ENCODE peak calls at places on chromosomes 1 and 21, in ten cellular contexts. L is lower lobe of right lung, B is uterus, N is aorta, D is left ventricle myocardium inferior, R is adipocyte, J is psoas muscle, W is Panc1, H is heart left ventricle, K is IMR-90. U is an unnamed sample.

GRCh38 chr1:32400876-32401631 is 6.8 kb upstream of the BSDC1 start:
- DNase-seq in L (peak; percentile 87), B (peak; percentile 88), N (peak; percentile 94), D (peak; percentile 83), R (peak; percentile 96), J (peak; percentile 86), W (no peak), H (peak; percentile 82), K (peak; percentile 84), U (peak; percentile 91)

GRCh38 chr1:185541861-185542260 is 192.3 kb upstream of the HMCN1 start:
- DNase-seq in L (no peak), B (no peak), N (no peak), D (no peak), R (peak; percentile 82), J (no peak), W (no peak), H (no peak), K (peak; percentile 65), U (no peak)

GRCh38 chr1:151165281-151165737 is 393 bp downstream of the LYSMD1 start:
- DNase-seq in L (no peak), B (peak; percentile 71), N (peak; percentile 71), D (peak; percentile 57), R (peak; percentile 79), J (peak; percentile 52), W (no peak), H (peak; percentile 59), K (peak; percentile 49), U (peak; percentile 53)

GRCh38 chr1:27686223-27686990 is 14.4 kb upstream of the IFI6 start:
- DNase-seq in L (peak; percentile 55), B (no peak), N (no peak), D (no peak), R (no peak), J (no peak), W (no peak), H (no peak), K (no peak), U (peak; percentile 43)

GRCh38 chr1:234154320-234155251 is 218.7 kb upstream of the COA6 start:
- DNase-seq in L (no peak), B (no peak), N (no peak), D (no peak), R (peak; percentile 85), J (no peak), W (peak; percentile 54), H (no peak), K (peak; percentile 73), U (no peak)

GRCh38 chr21:14466715-14467114 is 79.4 kb downstream of the SAMSN1 start:
- DNase-seq in L (no peak), B (no peak), N (no peak), D (no peak), R (no peak), J (no peak), W (no peak), H (no peak), K (no peak), U (no peak)

GRCh38 chr1:63935553-63935952 is 161.7 kb downstream of the ROR1 start:
- DNase-seq in L (no peak), B (no peak), N (no peak), D (no peak), R (no peak), J (no peak), W (no peak), H (no peak), K (no peak), U (no peak)

GRCh38 chr1:26771643-26772321 is 16.0 kb upstream of the PIGV start:
- DNase-seq in L (no peak), B (peak; percentile 60), N (peak; percentile 72), D (no peak), R (peak; percentile 86), J (no peak), W (peak; percentile 64), H (no peak), K (peak; percentile 99), U (peak; percentile 68)

GRCh38 chr1:27418326-27418761 is 25.9 kb downstream of the GPR3 start:
- DNase-seq in L (peak; percentile 62), B (peak; percentile 87), N (peak; percentile 86), D (peak; percentile 66), R (peak; percentile 88), J (peak; percentile 75), W (no peak), H (peak; percentile 69), K (peak; percentile 96), U (peak; percentile 81)

GRCh38 chr1:43699281-43699680 is 8.1 kb upstream of the ST3GAL3 start:
- DNase-seq in L (no peak), B (no peak), N (no peak), D (no peak), R (no peak), J (no peak), W (no peak), H (no peak), K (no peak), U (no peak)

GRCh38 chr1:64209221-64209620 is 5.8 kb downstream of the UBE2U start:
- DNase-seq in L (no peak), B (no peak), N (no peak), D (no peak), R (peak; percentile 31), J (no peak), W (no peak), H (no peak), K (no peak), U (no peak)

GRCh38 chr1:27327964-27328363 is 6.0 kb downstream of the TMEM222 start:
- DNase-seq in L (no peak), B (no peak), N (no peak), D (no peak), R (no peak), J (no peak), W (no peak), H (no peak), K (no peak), U (no peak)

GRCh38 chr21:45640888-45641479 is 2.5 kb upstream of the PCBP3 start:
- DNase-seq in L (no peak), B (no peak), N (no peak), D (no peak), R (no peak), J (no peak), W (no peak), H (no peak), K (peak; percentile 18), U (no peak)

GRCh38 chr1:56452027-56453011 is 127.0 kb downstream of the PLPP3 start:
- DNase-seq in L (no peak), B (peak; percentile 63), N (no peak), D (no peak), R (no peak), J (no peak), W (no peak), H (no peak), K (no peak), U (no peak)

GRCh38 chr1:179548666-179549367 is 26.9 kb downstream of the NPHS2 start:
- DNase-seq in L (no peak), B (no peak), N (no peak), D (no peak), R (no peak), J (no peak), W (no peak), H (no peak), K (no peak), U (no peak)

GRCh38 chr1:67889940-67890567 is 56.8 kb upstream of the GNG12 start:
- DNase-seq in L (no peak), B (no peak), N (no peak), D (no peak), R (peak; percentile 82), J (no peak), W (peak; percentile 64), H (no peak), K (peak; percentile 93), U (peak; percentile 43)

GRCh38 chr1:224053456-224053855 is 60.5 kb upstream of the FBXO28 start:
- DNase-seq in L (no peak), B (no peak), N (no peak), D (no peak), R (no peak), J (no peak), W (no peak), H (no peak), K (no peak), U (no peak)

GRCh38 chr1:150178543-150178942 is 28.8 kb downstream of the PLEKHO1 start:
- DNase-seq in L (no peak), B (no peak), N (no peak), D (no peak), R (no peak), J (no peak), W (no peak), H (no peak), K (no peak), U (no peak)

GRCh38 chr1:43935711-43936427 is 2.3 kb downstream of the ARTN start:
- DNase-seq in L (no peak), B (no peak), N (no peak), D (no peak), R (no peak), J (no peak), W (no peak), H (no peak), K (no peak), U (no peak)

GRCh38 chr1:164576311-164577271 is 17.6 kb downstream of the PBX1 start:
- DNase-seq in L (no peak), B (peak; percentile 48), N (peak; percentile 61), D (peak; percentile 41), R (peak; percentile 71), J (peak; percentile 39), W (no peak), H (peak; percentile 41), K (peak; percentile 88), U (peak; percentile 69)
- H3K4me3 ChIP-seq in L (peak overlapping the region; percentile 25), B (peak overlapping the region; percentile 35), N (peak overlapping the region; percentile 24), D (peak overlapping the region; percentile 56), R (peak overlapping the region; percentile 56), J (peak overlapping the region; percentile 50), W (no peak overlapping the region), H (peak overlapping the region; percentile 41), K (peak overlapping the region; percentile 10), U (no peak overlapping the region)

DNA sequence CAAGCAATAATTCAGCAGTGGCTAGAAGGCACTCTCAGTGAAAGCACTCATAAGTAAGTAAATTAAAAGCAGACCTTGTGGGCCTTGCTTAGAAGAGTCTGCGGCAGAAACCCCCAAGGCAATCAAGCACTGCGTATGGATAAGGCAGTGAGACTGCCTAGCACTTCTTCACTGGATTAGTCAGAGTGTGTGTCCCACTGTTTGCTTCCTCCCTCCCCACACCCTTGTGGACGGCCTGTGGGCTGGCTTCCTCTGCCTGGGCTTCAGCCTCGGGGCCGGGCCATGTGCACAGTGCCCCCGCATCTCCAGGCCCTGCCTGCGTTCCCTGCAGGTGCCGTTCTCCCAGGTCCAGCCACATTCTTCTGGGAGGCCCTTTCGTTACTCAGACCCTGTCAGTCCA is 23.8 kb downstream of the AGT start:
- DNase-seq in L (no peak), B (no peak), N (no peak), D (no peak), R (no peak), J (no peak), W (no peak), H (no peak), K (no peak), U (no peak)
- H3K36me3 ChIP-seq in L (peaks cover 95% of the 10 kb centered on the region), B (no peaks in the 10 kb centered on the region), N (peaks cover 12% of the 10 kb centered on the region), D (peaks cover 92% of the 10 kb centered on the region), R (peaks cover 89% of the 10 kb centered on the region), J (peaks cover 7% of the 10 kb centered on the region), W (peaks cover 17% of the 10 kb centered on the region), H (peaks cover 31% of the 10 kb centered on the region), K (peaks cover 45% of the 10 kb centered on the region), U (no peaks in the 10 kb centered on the region)

GRCh38 chr1:240804475-240804874 is 192.5 kb upstream of the GREM2 start:
- DNase-seq in L (no peak), B (no peak), N (no peak), D (no peak), R (peak; percentile 50), J (no peak), W (no peak), H (no peak), K (peak; percentile 48), U (no peak)
- H3K4me1 ChIP-seq in L (no peaks in the 10 kb centered on the region), B (no peaks in the 10 kb centered on the region), N (no peaks in the 10 kb centered on the region), D (no peaks in the 10 kb centered on the region), R (peaks cover 37% of the 10 kb centered on the region), J (no peaks in the 10 kb centered on the region), W (no peaks in the 10 kb centered on the region), H (no peaks in the 10 kb centered on the region), K (peaks cover 4% of the 10 kb centered on the region), U (no peaks in the 10 kb centered on the region)

GRCh38 chr1:3240524-3241235 is 171.7 kb downstream of the PRDM16 start:
- DNase-seq in L (no peak), B (no peak), N (peak; percentile 63), D (no peak), R (no peak), J (no peak), W (no peak), H (no peak), K (no peak), U (peak; percentile 78)
- H3K4me3 ChIP-seq in L (peak overlapping the region; percentile 17), B (no peak overlapping the region), N (no peak overlapping the region), D (no peak overlapping the region), R (no peak overlapping the region), J (no peak overlapping the region), W (no peak overlapping the region), H (no peak overlapping the region), K (no peak overlapping the region), U (no peak overlapping the region)